ENCODE peak calls at places on chromosomes 16 and 17, in four cellular contexts. One of them, this sample, is unnamed.

GRCh38 chr16:79757163-79757562 is 156.6 kb upstream of the MAF start:
- DNase-seq in psoas muscle: no peak
- DNase-seq in uterus: no peak
- DNase-seq in naive thymus-derived CD4-positive, alpha-beta T cell: no peak
- DNase-seq in this sample: no peak

GRCh38 chr16:16994831-16995230 is 475.9 kb downstream of the XYLT1 start:
- DNase-seq in psoas muscle: no peak
- DNase-seq in uterus: no peak
- DNase-seq in naive thymus-derived CD4-positive, alpha-beta T cell: no peak
- DNase-seq in this sample: no peak

GRCh38 chr16:22671301-22672076 is 142.5 kb upstream of the HS3ST2 start:
- DNase-seq in psoas muscle: no peak
- DNase-seq in uterus: no peak
- DNase-seq in naive thymus-derived CD4-positive, alpha-beta T cell: no peak
- DNase-seq in this sample: no peak

GRCh38 chr17:58569216-58569615 is 54.8 kb upstream of the MTMR4 start:
- DNase-seq in psoas muscle: no peak
- DNase-seq in uterus: no peak
- DNase-seq in naive thymus-derived CD4-positive, alpha-beta T cell: no peak
- DNase-seq in this sample: no peak

GRCh38 chr17:33968350-33969044 is 286.6 kb upstream of the CCL2 start:
- DNase-seq in psoas muscle: no peak
- DNase-seq in uterus: no peak
- DNase-seq in naive thymus-derived CD4-positive, alpha-beta T cell: no peak
- DNase-seq in this sample: peak

GRCh38 chr17:77253611-77254051 is 112.9 kb downstream of the SEC14L1 start:
- DNase-seq in psoas muscle: no peak
- DNase-seq in uterus: no peak
- DNase-seq in naive thymus-derived CD4-positive, alpha-beta T cell: no peak
- DNase-seq in this sample: no peak

GRCh38 chr17:17727111-17727659 is 45.9 kb downstream of the RAI1 start:
- DNase-seq in psoas muscle: no peak
- DNase-seq in uterus: no peak
- DNase-seq in naive thymus-derived CD4-positive, alpha-beta T cell: no peak
- DNase-seq in this sample: no peak

GRCh38 chr17:2853722-2854580 is 57.7 kb downstream of the RAP1GAP2 start:
- DNase-seq in psoas muscle: no peak
- DNase-seq in uterus: no peak
- DNase-seq in naive thymus-derived CD4-positive, alpha-beta T cell: no peak
- DNase-seq in this sample: no peak

GRCh38 chr16:23420011-23420410 is 33.0 kb downstream of the COG7 start:
- DNase-seq in psoas muscle: no peak
- DNase-seq in uterus: no peak
- DNase-seq in naive thymus-derived CD4-positive, alpha-beta T cell: no peak
- DNase-seq in this sample: no peak

GRCh38 chr16:79902351-79902750 is 301.8 kb upstream of the MAF start:
- DNase-seq in psoas muscle: no peak
- DNase-seq in uterus: no peak
- DNase-seq in naive thymus-derived CD4-positive, alpha-beta T cell: no peak
- DNase-seq in this sample: no peak

GRCh38 chr17:44044092-44044491 is 22.4 kb downstream of the LSM12 start:
- DNase-seq in psoas muscle: no peak
- DNase-seq in uterus: no peak
- DNase-seq in naive thymus-derived CD4-positive, alpha-beta T cell: no peak
- DNase-seq in this sample: no peak

GRCh38 chr16:7597677-7598076 is 265.0 kb downstream of the RBFOX1 start:
- DNase-seq in psoas muscle: no peak
- DNase-seq in uterus: no peak
- DNase-seq in naive thymus-derived CD4-positive, alpha-beta T cell: no peak
- DNase-seq in this sample: no peak

GRCh38 chr17:80524150-80524712 is 20.4 kb upstream of the RPTOR start:
- DNase-seq in psoas muscle: no peak
- DNase-seq in uterus: no peak
- DNase-seq in naive thymus-derived CD4-positive, alpha-beta T cell: no peak
- DNase-seq in this sample: no peak

GRCh38 chr17:36731091-36731490 is 129.7 kb downstream of the MRM1 start:
- DNase-seq in psoas muscle: no peak
- DNase-seq in uterus: no peak
- DNase-seq in naive thymus-derived CD4-positive, alpha-beta T cell: no peak
- DNase-seq in this sample: no peak

GRCh38 chr17:36730095-36730808 is 128.9 kb downstream of the MRM1 start:
- DNase-seq in psoas muscle: no peak
- DNase-seq in uterus: no peak
- DNase-seq in naive thymus-derived CD4-positive, alpha-beta T cell: no peak
- DNase-seq in this sample: no peak

GRCh38 chr17:36728030-36728991 is 126.9 kb downstream of the MRM1 start:
- DNase-seq in psoas muscle: no peak
- DNase-seq in uterus: no peak
- DNase-seq in naive thymus-derived CD4-positive, alpha-beta T cell: no peak
- DNase-seq in this sample: no peak

GRCh38 chr17:36732351-36732750 is 131.0 kb downstream of the MRM1 start:
- DNase-seq in psoas muscle: no peak
- DNase-seq in uterus: no peak
- DNase-seq in naive thymus-derived CD4-positive, alpha-beta T cell: no peak
- DNase-seq in this sample: no peak

GRCh38 chr17:36731806-36732205 is 130.4 kb downstream of the MRM1 start:
- DNase-seq in psoas muscle: no peak
- DNase-seq in uterus: no peak
- DNase-seq in naive thymus-derived CD4-positive, alpha-beta T cell: no peak
- DNase-seq in this sample: no peak
- H3K4me3 ChIP-seq in psoas muscle: no peak
- H3K4me3 ChIP-seq in uterus: no peak
- H3K4me3 ChIP-seq in naive thymus-derived CD4-positive, alpha-beta T cell: no peak
- H3K4me3 ChIP-seq in this sample: no peak

DNA sequence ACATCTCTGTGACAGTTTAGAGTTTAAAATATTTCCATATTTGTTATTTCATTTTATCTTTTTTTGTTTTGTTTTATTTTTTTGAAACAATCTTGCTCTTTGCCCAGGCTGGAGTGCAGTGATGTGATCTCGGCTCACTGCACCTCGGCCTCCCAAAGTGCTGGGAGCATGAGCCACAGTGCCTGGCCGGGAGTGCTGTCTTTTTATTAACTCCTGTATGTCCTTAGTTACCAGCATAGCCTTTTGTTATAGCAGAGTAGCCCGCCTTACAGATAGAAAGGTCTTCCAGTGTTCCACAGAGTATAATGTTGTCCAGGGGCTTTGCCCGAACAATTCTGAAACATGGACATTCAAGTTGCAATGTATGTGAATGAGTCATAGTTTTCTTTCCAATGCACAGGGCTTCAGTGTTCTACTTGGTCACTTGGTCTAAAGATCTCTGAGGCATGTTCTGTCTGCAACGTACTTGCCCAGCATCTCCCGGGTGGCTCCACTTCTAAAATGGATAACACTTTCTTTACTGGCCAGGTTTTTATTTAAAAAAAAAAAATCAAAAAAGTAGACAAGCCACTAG is 125.6 kb downstream of the KCNJ18 start:
- DNase-seq in psoas muscle: no peak
- DNase-seq in uterus: no peak
- DNase-seq in naive thymus-derived CD4-positive, alpha-beta T cell: no peak
- DNase-seq in this sample: no peak
- H3K4me3 ChIP-seq in psoas muscle: no peak
- H3K4me3 ChIP-seq in uterus: no peak
- H3K4me3 ChIP-seq in naive thymus-derived CD4-positive, alpha-beta T cell: no peak
- H3K4me3 ChIP-seq in this sample: no peak

GRCh38 chr17:75031972-75032895 is 14.5 kb downstream of the ATP5PD start:
- DNase-seq in psoas muscle: peak
- DNase-seq in uterus: peak
- DNase-seq in naive thymus-derived CD4-positive, alpha-beta T cell: peak
- DNase-seq in this sample: no peak
- H3K4me3 ChIP-seq in psoas muscle: peak
- H3K4me3 ChIP-seq in uterus: peak
- H3K4me3 ChIP-seq in naive thymus-derived CD4-positive, alpha-beta T cell: peak
- H3K4me3 ChIP-seq in this sample: peak

DNA sequence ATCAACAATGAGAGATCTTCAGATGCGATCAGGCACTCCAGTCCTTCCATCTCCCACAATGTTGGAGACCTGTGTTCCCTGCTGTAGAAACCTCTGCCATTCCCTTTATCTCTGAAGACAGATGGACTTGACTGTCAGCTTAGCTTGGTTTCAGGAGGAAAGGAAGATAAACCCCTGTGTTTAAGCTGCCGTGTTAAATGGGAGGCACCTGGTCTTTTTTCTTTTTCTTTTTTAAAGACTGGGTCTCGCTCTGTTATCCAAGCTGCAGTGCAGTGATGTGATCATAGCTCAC is 63.1 kb downstream of the USP22 start:
- DNase-seq in psoas muscle: no peak
- DNase-seq in uterus: no peak
- DNase-seq in naive thymus-derived CD4-positive, alpha-beta T cell: no peak
- DNase-seq in this sample: no peak
- H3K4me3 ChIP-seq in psoas muscle: no peak
- H3K4me3 ChIP-seq in uterus: no peak
- H3K4me3 ChIP-seq in naive thymus-derived CD4-positive, alpha-beta T cell: no peak
- H3K4me3 ChIP-seq in this sample: no peak

GRCh38 chr17:5563451-5563850 is 20.9 kb downstream of the NLRP1 start:
- DNase-seq in psoas muscle: no peak
- DNase-seq in uterus: no peak
- DNase-seq in naive thymus-derived CD4-positive, alpha-beta T cell: no peak
- DNase-seq in this sample: no peak

GRCh38 chr17:5561736-5562135 is 22.6 kb downstream of the NLRP1 start:
- DNase-seq in psoas muscle: no peak
- DNase-seq in uterus: no peak
- DNase-seq in naive thymus-derived CD4-positive, alpha-beta T cell: no peak
- DNase-seq in this sample: no peak

GRCh38 chr17:5560361-5560988 is 23.8 kb downstream of the NLRP1 start:
- DNase-seq in psoas muscle: no peak
- DNase-seq in uterus: no peak
- DNase-seq in naive thymus-derived CD4-positive, alpha-beta T cell: no peak
- DNase-seq in this sample: no peak

GRCh38 chr17:5562661-5563360 is 21.5 kb downstream of the NLRP1 start:
- DNase-seq in psoas muscle: no peak
- DNase-seq in uterus: no peak
- DNase-seq in naive thymus-derived CD4-positive, alpha-beta T cell: no peak
- DNase-seq in this sample: no peak

GRCh38 chr17:5562172-5562571 is 22.1 kb downstream of the NLRP1 start:
- DNase-seq in psoas muscle: no peak
- DNase-seq in uterus: no peak
- DNase-seq in naive thymus-derived CD4-positive, alpha-beta T cell: no peak
- DNase-seq in this sample: no peak
- H3K4me3 ChIP-seq in psoas muscle: no peak
- H3K4me3 ChIP-seq in uterus: no peak
- H3K4me3 ChIP-seq in naive thymus-derived CD4-positive, alpha-beta T cell: no peak
- H3K4me3 ChIP-seq in this sample: no peak

DNA sequence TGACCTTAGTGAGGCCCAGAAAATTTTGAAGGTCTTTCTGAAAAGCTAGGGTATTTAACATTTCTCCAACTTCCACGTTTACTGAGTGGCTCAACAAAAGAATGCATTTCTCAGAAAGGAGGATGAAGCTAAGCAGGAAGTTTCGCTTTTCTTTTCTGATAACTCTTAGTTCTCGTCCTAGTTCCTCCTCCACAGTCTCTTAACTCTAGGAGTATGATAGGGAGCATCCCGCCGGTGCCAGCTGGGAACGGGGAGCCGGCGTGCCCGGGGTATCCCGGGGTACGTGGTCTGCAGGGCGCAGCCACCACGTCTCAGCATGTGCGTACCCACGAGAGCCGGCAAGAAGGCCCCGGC is 350 bp downstream of the KARS1 start:
- DNase-seq in psoas muscle: no peak
- DNase-seq in uterus: no peak
- DNase-seq in naive thymus-derived CD4-positive, alpha-beta T cell: no peak
- DNase-seq in this sample: no peak
- H3K4me3 ChIP-seq in psoas muscle: peak
- H3K4me3 ChIP-seq in uterus: peak
- H3K4me3 ChIP-seq in naive thymus-derived CD4-positive, alpha-beta T cell: peak
- H3K4me3 ChIP-seq in this sample: peak

GRCh38 chr16:89828870-89829629 is 775 bp downstream of the SPIRE2 start:
- DNase-seq in psoas muscle: no peak
- DNase-seq in uterus: no peak
- DNase-seq in naive thymus-derived CD4-positive, alpha-beta T cell: no peak
- DNase-seq in this sample: no peak
- H3K4me3 ChIP-seq in psoas muscle: peak
- H3K4me3 ChIP-seq in uterus: peak
- H3K4me3 ChIP-seq in naive thymus-derived CD4-positive, alpha-beta T cell: no peak
- H3K4me3 ChIP-seq in this sample: no peak

DNA sequence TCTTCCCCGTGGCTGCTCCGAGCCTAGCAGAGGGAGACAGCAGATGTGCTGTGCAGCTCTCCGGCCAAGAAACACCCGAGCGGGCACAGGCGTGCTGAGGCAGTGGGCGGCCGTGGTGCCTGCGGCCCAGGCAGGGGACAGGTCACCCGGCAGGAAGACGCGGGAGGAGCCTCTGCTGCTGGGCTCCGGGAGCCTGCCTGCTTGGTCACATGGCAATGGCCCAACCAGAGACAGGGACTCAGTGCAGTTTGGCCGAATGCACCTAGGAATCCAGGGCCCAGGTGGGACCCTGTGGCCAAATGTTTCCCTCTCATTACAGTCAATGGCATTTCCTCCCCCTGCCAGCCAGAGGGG is 118.1 kb downstream of the C16orf78 start:
- DNase-seq in psoas muscle: peak
- DNase-seq in uterus: peak
- DNase-seq in naive thymus-derived CD4-positive, alpha-beta T cell: no peak
- DNase-seq in this sample: no peak
- H3K4me3 ChIP-seq in psoas muscle: peak
- H3K4me3 ChIP-seq in uterus: peak
- H3K4me3 ChIP-seq in naive thymus-derived CD4-positive, alpha-beta T cell: no peak
- H3K4me3 ChIP-seq in this sample: no peak

This sample was measured in GM06990.